ENCODE peak calls at places on chromosomes 12 and 14, in nine cellular contexts. A is endothelial cell of umbilical vein, M is stomach, U is right lobe of liver, G is A549, H is ovary, N is transverse colon, S is testis, V is uterus. Z is an unnamed sample.
A peak's percentile ranks its signal among the peaks of the same experiment; 100 is the strongest.

GRCh38 chr12:103771466-103771865 is 69.6 kb downstream of the NT5DC3 start:
- DNase-seq in A (peak; percentile 46), M (peak; percentile 48), U (no peak), G (peak; percentile 67), H (peak; percentile 29), N (peak; percentile 17), S (peak; percentile 47), V (peak; percentile 56), Z (no peak)

GRCh38 chr14:95533391-95533821 is 1.4 kb upstream of the GLRX5 start:
- DNase-seq in A (peak; percentile 67), M (no peak), U (no peak), G (peak; percentile 20), H (no peak), N (no peak), S (peak; percentile 35), V (no peak), Z (no peak)

GRCh38 chr12:130835011-130835410 is 4.0 kb downstream of the STX2 start:
- DNase-seq in A (no peak), M (no peak), U (no peak), G (no peak), H (no peak), N (no peak), S (no peak), V (no peak), Z (no peak)

GRCh38 chr12:40559865-40560264 is 132.4 kb upstream of the CNTN1 start:
- DNase-seq in A (no peak), M (no peak), U (no peak), G (no peak), H (no peak), N (no peak), S (no peak), V (no peak), Z (no peak)

GRCh38 chr12:105831372-105831771 is 307.4 kb downstream of the NUAK1 start:
- DNase-seq in A (no peak), M (no peak), U (no peak), G (no peak), H (no peak), N (no peak), S (no peak), V (no peak), Z (no peak)

GRCh38 chr12:21500786-21501257 is 613 bp downstream of the RECQL start:
- DNase-seq in A (no peak), M (no peak), U (no peak), G (no peak), H (no peak), N (no peak), S (no peak), V (no peak), Z (no peak)

GRCh38 chr14:52314521-52315354 is 626 bp downstream of the PTGER2 start:
- DNase-seq in A (peak; percentile 6), M (peak; percentile 34), U (peak; percentile 69), G (no peak), H (peak; percentile 48), N (peak; percentile 41), S (peak; percentile 47), V (peak; percentile 36), Z (peak; percentile 90)

GRCh38 chr12:122116707-122117535 is 38.4 kb downstream of the MLXIP start:
- DNase-seq in A (no peak), M (peak; percentile 81), U (peak; percentile 88), G (peak; percentile 42), H (no peak), N (peak; percentile 76), S (peak; percentile 70), V (no peak), Z (peak; percentile 24)

GRCh38 chr12:130337476-130338303 is at the start of gene PIWIL1:
- DNase-seq in A (no peak), M (no peak), U (no peak), G (no peak), H (no peak), N (no peak), S (peak; percentile 86), V (no peak), Z (no peak)

GRCh38 chr12:16473610-16474326 is 126.3 kb downstream of the MGST1 start:
- DNase-seq in A (no peak), M (no peak), U (no peak), G (no peak), H (no peak), N (no peak), S (no peak), V (no peak), Z (no peak)

GRCh38 chr12:575948-576612 is 87.2 kb downstream of the NINJ2 start:
- DNase-seq in A (peak; percentile 56), M (peak; percentile 82), U (peak; percentile 89), G (peak; percentile 83), H (peak; percentile 84), N (peak; percentile 84), S (peak; percentile 83), V (peak; percentile 67), Z (peak; percentile 97)
- TF ChIP-seq POLR2A in A (no peak), M (no peak), U (peak; percentile 17), G (peak; percentile 19), H (no peak), N (no peak), S (no peak), V (no peak), Z (no peak)

DNA sequence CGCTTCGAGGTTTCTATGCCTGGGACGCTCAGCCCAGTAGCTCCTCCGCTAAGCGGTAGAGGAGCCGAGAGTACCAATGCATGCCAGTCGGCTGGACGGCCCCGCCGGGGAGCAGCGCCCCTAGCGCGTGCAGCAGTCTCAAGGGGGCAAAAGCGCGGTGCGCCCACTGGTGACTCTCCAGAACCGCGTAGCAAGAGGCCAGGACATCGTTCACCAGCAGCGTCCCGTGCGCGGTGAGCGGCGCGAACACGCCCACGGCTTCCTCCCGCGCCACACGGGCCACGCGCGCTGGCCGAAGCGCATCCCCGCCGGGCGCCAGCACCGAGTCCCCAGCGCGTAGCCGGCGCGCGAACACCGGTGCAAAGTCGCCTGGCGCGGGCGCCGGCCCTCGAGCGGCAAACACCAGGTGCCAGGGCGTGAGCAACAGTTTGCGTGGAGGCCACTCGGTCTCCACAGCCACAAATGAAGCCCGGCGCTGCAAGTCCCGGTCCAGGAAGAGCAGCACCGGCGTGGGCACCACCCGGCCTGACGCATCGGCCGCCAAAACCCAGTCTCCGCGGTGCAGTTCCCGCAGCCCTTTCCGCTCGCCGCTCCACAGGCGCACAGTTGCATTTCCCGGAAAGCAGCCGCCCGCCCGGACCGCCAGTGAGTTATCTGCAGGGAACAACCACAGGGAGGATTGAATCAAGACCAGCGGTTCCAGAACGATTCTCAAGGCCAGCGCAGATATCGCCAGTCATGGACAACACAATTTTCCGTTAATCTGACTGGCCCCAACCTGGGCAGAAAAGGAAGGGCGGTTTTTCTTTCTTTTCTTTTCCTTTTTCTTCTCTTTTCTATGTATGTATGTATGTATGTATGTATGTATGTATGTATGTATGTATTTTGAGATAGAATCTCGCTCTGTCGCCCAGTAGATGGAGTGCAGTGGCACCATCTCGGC is 4.5 kb downstream of the DHH start:
- DNase-seq in A (peak; percentile 50), M (peak; percentile 31), U (no peak), G (peak; percentile 72), H (peak; percentile 66), N (no peak), S (peak; percentile 64), V (peak; percentile 35), Z (peak; percentile 87)
- H3K4me1 ChIP-seq in A (peaks cover 55% of the 10 kb centered on the region), M (peaks cover 43% of the 10 kb centered on the region), U (peaks cover 31% of the 10 kb centered on the region), G (peaks cover 22% of the 10 kb centered on the region), H (peaks cover 13% of the 10 kb centered on the region), N (peaks cover 42% of the 10 kb centered on the region), S (peaks cover 58% of the 10 kb centered on the region), V (peaks cover 26% of the 10 kb centered on the region), Z (peaks cover 75% of the 10 kb centered on the region)

GRCh38 chr12:98893601-98894411 is 248.7 kb downstream of the APAF1 start:
- DNase-seq in A (no peak), M (no peak), U (no peak), G (no peak), H (no peak), N (no peak), S (no peak), V (no peak), Z (no peak)
- H3K9me3 ChIP-seq in A (no peaks in the 10 kb centered on the region), M (no peaks in the 10 kb centered on the region), U (no peaks in the 10 kb centered on the region), G (no peaks in the 10 kb centered on the region), H (no peaks in the 10 kb centered on the region), N (no peaks in the 10 kb centered on the region), S (no peaks in the 10 kb centered on the region), V (no peaks in the 10 kb centered on the region), Z (no peaks in the 10 kb centered on the region)

DNA sequence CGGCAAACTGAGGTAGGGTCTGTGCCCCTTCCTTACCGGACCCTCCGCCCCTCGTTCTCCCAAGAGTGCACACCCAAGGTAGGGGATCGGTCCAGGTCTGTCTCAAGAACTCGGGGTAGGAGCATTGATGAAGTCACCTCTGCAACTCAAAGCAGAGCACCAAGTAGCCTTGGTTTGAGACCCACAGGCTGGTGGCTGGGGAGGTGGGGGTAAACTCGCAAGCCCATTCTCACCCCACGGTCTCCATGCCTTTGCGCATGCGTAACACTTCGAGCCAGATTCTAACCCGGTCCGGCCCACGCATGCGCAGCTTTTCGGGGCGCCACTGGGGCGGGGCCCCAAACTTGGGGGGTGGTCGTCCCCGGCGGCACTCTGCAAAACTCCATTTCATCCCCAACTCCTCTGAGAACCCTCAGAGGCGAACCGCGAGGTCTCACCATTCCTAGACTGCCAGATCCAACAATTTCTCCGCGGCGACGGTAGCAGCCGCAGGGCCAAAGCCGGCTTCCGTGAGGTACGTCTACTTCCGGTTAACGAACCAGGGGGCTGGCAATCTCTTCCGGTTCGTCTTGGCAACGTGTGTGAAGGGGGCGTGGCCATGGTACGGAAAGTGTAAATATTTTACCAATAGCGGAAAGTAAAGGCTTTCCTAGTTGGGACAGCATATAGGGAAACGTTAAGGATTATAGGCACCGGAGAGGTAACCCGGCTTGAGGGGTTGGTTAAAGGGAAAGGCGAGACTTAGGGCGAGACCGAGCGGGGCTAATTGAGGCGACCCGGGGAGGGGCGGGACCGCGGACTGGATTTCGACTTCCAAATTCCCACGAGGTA is at the start of gene MCRS1:
- DNase-seq in A (peak; percentile 94), M (peak; percentile 92), U (peak; percentile 92), G (peak; percentile 94), H (peak; percentile 89), N (peak; percentile 93), S (peak; percentile 94), V (peak; percentile 90), Z (peak; percentile 95)
- TF ChIP-seq POLR2A in A (peak; percentile 96), M (no peak), U (peak; percentile 60), G (peak; percentile 63), H (peak; percentile 65), N (peak; percentile 75), S (no peak), V (peak; percentile 57), Z (peak; percentile 26)

DNA sequence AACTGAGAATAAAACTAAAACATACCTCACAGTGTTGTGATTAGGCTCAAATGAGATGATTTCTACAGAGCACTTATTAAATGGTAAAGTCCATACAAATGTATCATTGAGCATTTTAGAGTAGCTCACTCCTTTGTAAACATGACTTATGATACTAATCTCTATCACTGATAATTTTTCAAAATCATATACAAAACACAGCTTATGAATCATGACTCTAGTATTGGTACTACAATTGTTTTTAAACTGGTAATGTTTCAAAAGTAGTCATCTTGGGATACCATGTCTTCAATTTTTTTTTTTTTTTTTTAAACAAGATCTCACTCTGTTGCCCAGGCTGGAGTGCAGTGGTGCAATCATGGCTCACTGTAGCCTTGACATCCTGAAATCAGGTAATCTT is 40.1 kb upstream of the KRR1 start:
- DNase-seq in A (no peak), M (no peak), U (no peak), G (no peak), H (no peak), N (no peak), S (no peak), V (no peak), Z (no peak)
- H3K4me1 ChIP-seq in A (peaks cover 20% of the 10 kb centered on the region), M (peaks cover 6% of the 10 kb centered on the region), U (no peaks in the 10 kb centered on the region), G (peaks cover 23% of the 10 kb centered on the region), H (peaks cover 6% of the 10 kb centered on the region), N (peaks cover 7% of the 10 kb centered on the region), S (no peaks in the 10 kb centered on the region), V (no peaks in the 10 kb centered on the region), Z (no peaks in the 10 kb centered on the region)